ENCODE peak calls at places on chromosome X, in six cellular contexts. M, K, B, P, Z and R are unnamed samples. For H3K27me3, the result is how much of the 10 kb centered on the place peaks cover.

GRCh38 chrX:68989456-68989855 is 160.6 kb downstream of the EFNB1 start:
- DNase-seq in M (no peak), K (no peak), B (no peak), P (no peak), Z (no peak), R (no peak)

GRCh38 chrX:7372843-7373525 is 225.0 kb upstream of the PUDP start:
- DNase-seq in M (no peak), K (no peak), B (no peak), P (peak), Z (no peak), R (no peak)

GRCh38 chrX:101411984-101412383 is 4.0 kb downstream of the HNRNPH2 start:
- DNase-seq in M (no peak), K (no peak), B (no peak), P (no peak), Z (no peak), R (no peak)

GRCh38 chrX:120485562-120486520 is 16.7 kb upstream of the LAMP2 start:
- DNase-seq in M (peak), K (peak), B (peak), P (peak), Z (peak), R (no peak)

GRCh38 chrX:17738002-17738713 is 865 bp downstream of the SCML1 start:
- DNase-seq in M (peak), K (peak), B (peak), P (peak), Z (peak), R (no peak)

GRCh38 chrX:18410038-18410437 is 15.4 kb upstream of the CDKL5 start:
- DNase-seq in M (no peak), K (no peak), B (peak), P (no peak), Z (peak), R (no peak)

GRCh38 chrX:6257025-6257424 is 28.4 kb upstream of the NLGN4X start:
- DNase-seq in M (no peak), K (no peak), B (no peak), P (no peak), Z (no peak), R (no peak)

GRCh38 chrX:3244203-3244743 is 102.2 kb downstream of the MXRA5 start:
- DNase-seq in M (no peak), K (no peak), B (no peak), P (peak), Z (no peak), R (no peak)

GRCh38 chrX:48604701-48605100 is 7.4 kb downstream of the WDR13 start:
- DNase-seq in M (no peak), K (no peak), B (no peak), P (no peak), Z (no peak), R (no peak)

GRCh38 chrX:40253770-40254169 is 156.0 kb upstream of the BCOR start:
- DNase-seq in M (no peak), K (no peak), B (no peak), P (no peak), Z (no peak), R (no peak)

GRCh38 chrX:78514852-78515251 is 144.3 kb downstream of the RTL3 start:
- DNase-seq in M (no peak), K (no peak), B (no peak), P (peak), Z (peak), R (no peak)

GRCh38 chrX:30967516-30967915 is 78.5 kb upstream of the TAB3 start:
- DNase-seq in M (no peak), K (no peak), B (no peak), P (no peak), Z (no peak), R (no peak)

GRCh38 chrX:66684196-66684595 is 45.3 kb upstream of the EDA2R start:
- DNase-seq in M (no peak), K (no peak), B (no peak), P (no peak), Z (no peak), R (no peak)

GRCh38 chrX:77431227-77431626 is 16.0 kb upstream of the FGF16 start:
- DNase-seq in M (no peak), K (no peak), B (peak), P (no peak), Z (no peak), R (no peak)

GRCh38 chrX:119728487-119728886 is 29.9 kb upstream of the SOWAHD start:
- DNase-seq in M (no peak), K (no peak), B (peak), P (no peak), Z (peak), R (no peak)

GRCh38 chrX:129618997-129619396 is 35.8 kb downstream of the APLN start:
- DNase-seq in M (no peak), K (no peak), B (no peak), P (no peak), Z (no peak), R (no peak)

GRCh38 chrX:139299309-139299708 is 231.2 kb upstream of the F9 start:
- DNase-seq in M (no peak), K (no peak), B (no peak), P (no peak), Z (no peak), R (no peak)

GRCh38 chrX:31298881-31299280 is 227.0 kb upstream of the FTHL17 start:
- DNase-seq in M (no peak), K (no peak), B (no peak), P (no peak), Z (no peak), R (no peak)

GRCh38 chrX:34559325-34559724 is 97.8 kb downstream of the TMEM47 start:
- DNase-seq in M (no peak), K (no peak), B (peak), P (peak), Z (no peak), R (no peak)

GRCh38 chrX:27439771-27440170 is 23.4 kb downstream of the PPP4R3C start:
- DNase-seq in M (no peak), K (no peak), B (no peak), P (no peak), Z (no peak), R (no peak)

GRCh38 chrX:134144231-134144630 is 92.8 kb upstream of the CCDC160 start:
- DNase-seq in M (no peak), K (no peak), B (no peak), P (peak), Z (peak), R (no peak)

GRCh38 chrX:63744850-63745249 is 40.2 kb downstream of the ARHGEF9 start:
- DNase-seq in M (no peak), K (no peak), B (no peak), P (no peak), Z (no peak), R (no peak)

GRCh38 chrX:110407910-110408545 is 49.4 kb downstream of the RTL9 start:
- DNase-seq in M (no peak), K (no peak), B (peak), P (peak), Z (peak), R (no peak)

GRCh38 chrX:130261494-130261893 is 7.2 kb downstream of the ZNF280C start:
- DNase-seq in M (no peak), K (no peak), B (no peak), P (no peak), Z (no peak), R (no peak)

GRCh38 chrX:23901805-23902204 is 5.9 kb downstream of the APOO start:
- DNase-seq in M (no peak), K (peak), B (peak), P (peak), Z (peak), R (peak)

GRCh38 chrX:46770817-46771163 is 11.9 kb upstream of the SLC9A7 start:
- DNase-seq in M (no peak), K (no peak), B (no peak), P (peak), Z (no peak), R (peak)

GRCh38 chrX:46770006-46770816 is 11.3 kb upstream of the SLC9A7 start:
- DNase-seq in M (no peak), K (no peak), B (no peak), P (peak), Z (no peak), R (no peak)
- H3K4me3 ChIP-seq in M (no peak), K (no peak), B (no peak), P (no peak), Z (no peak), R (no peak)

DNA sequence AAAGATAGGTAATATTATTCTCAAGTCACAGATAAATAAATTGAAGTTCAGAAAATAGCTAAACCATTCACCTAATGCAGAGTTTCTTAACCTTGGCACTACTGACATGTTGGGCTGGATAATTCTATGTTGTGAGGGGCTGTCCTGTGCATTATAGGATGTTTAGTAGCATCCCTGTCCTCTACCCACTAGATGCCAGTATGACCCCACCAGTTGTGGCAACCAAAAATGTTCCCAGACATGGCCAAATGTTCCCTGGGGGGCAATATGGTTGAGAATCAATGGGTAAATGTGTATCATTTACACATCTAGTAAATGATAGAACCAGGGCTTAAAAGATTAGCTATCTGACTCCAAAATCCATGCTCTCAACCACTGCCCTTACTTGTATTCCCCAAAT is 140.9 kb downstream of the COL4A6 start:
- DNase-seq in M (no peak), K (no peak), B (no peak), P (no peak), Z (no peak), R (no peak)
- TF ChIP-seq CTCF in M (peak), K (no peak), B (no peak), P (peak), Z (no peak), R (no peak)

DNA sequence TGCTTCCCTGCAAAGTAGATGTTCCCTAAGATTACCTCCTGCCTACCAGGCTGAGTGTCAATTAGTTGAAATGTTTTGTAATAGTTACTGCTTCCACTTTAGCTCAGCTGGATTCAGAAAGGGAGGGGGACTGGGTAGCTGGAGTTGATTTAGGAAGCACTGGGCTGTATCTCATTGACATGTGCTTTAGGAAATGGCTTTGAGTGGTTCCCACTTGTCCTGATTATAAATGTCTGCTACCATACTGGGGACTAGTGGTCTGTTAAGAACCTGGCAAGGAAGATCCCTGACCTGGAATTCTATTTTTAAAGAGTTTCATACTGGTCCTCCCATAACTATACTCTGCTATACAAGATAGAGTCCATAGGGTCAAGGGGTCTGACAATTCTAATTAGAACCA is 363.9 kb upstream of the PPP1R2C start:
- DNase-seq in M (no peak), K (no peak), B (no peak), P (no peak), Z (no peak), R (no peak)
- H3K27me3 ChIP-seq in M (under half), K (under half), B (under half), P (under half), Z (under half), R (under half)

GRCh38 chrX:149829751-149830191 is 48.0 kb downstream of the MAGEA9 start:
- DNase-seq in M (no peak), K (no peak), B (no peak), P (peak), Z (no peak), R (no peak)
- H3K4me3 ChIP-seq in M (no peak), K (peak), B (no peak), P (peak), Z (no peak), R (peak)

GRCh38 chrX:1390621-1391369 is 1.1 kb downstream of the SLC25A6 start:
- DNase-seq in M (no peak), K (no peak), B (peak), P (no peak), Z (no peak), R (no peak)

GRCh38 chrX:1389993-1390285 is 2.0 kb downstream of the SLC25A6 start:
- DNase-seq in M (no peak), K (no peak), B (no peak), P (no peak), Z (no peak), R (no peak)

GRCh38 chrX:1392376-1393130 is 640 bp upstream of the SLC25A6 start:
- DNase-seq in M (peak), K (peak), B (peak), P (peak), Z (peak), R (no peak)

GRCh38 chrX:1391370-1391706 is 575 bp downstream of the SLC25A6 start:
- DNase-seq in M (no peak), K (no peak), B (peak), P (no peak), Z (peak), R (no peak)

GRCh38 chrX:1391707-1392375 is at the start of gene SLC25A6:
- DNase-seq in M (peak), K (peak), B (peak), P (peak), Z (peak), R (peak)
- TF ChIP-seq CTCF in M (peak), K (no peak), B (peak), P (peak), Z (no peak), R (no peak)